ENCODE peak calls at places on chromosome 13, in nine cellular contexts. H is lung, Y is MCF 10A, S is A172, N is nephron progenitor cell, R is globus pallidus, E is tibial nerve, L is SHP77, A is HT1080. U is an unnamed sample.

GRCh38 chr13:75963318-75963717 is 327.2 kb downstream of the LMO7 start:
- DNase-seq in Y (no peak), S (no peak), L (peak), H (no peak), R (no peak), E (no peak), N (no peak), A (no peak), U (no peak)

GRCh38 chr13:98143157-98143553 is 261 bp downstream of the FARP1 start:
- DNase-seq in N (peak), H (no peak), S (no peak), A (no peak), E (no peak), Y (no peak), L (no peak), R (no peak), U (peak)

GRCh38 chr13:59111711-59112110 is 1052.0 kb downstream of the DIAPH3 start:
- DNase-seq in L (no peak), E (no peak), A (peak), R (peak), H (no peak), N (peak), Y (no peak), S (peak), U (no peak)

GRCh38 chr13:113901231-113901630 is 37.4 kb upstream of the GAS6 start:
- DNase-seq in L (no peak), A (no peak), Y (no peak), H (peak), N (no peak), E (no peak), S (no peak), R (no peak), U (no peak)

GRCh38 chr13:107322228-107322627 is 754.3 kb upstream of the ARGLU1 start:
- DNase-seq in R (no peak), H (no peak), N (no peak), L (no peak), Y (no peak), A (peak), S (no peak), E (no peak), U (no peak)

GRCh38 chr13:78679329-78679728 is 20.4 kb upstream of the OBI1 start:
- DNase-seq in E (no peak), H (no peak), L (no peak), R (no peak), S (no peak), Y (no peak), A (no peak), N (no peak), U (no peak)

GRCh38 chr13:32121316-32121715 is 89.7 kb downstream of the FRY start:
- DNase-seq in E (no peak), R (no peak), Y (no peak), L (no peak), N (no peak), A (no peak), S (no peak), H (no peak), U (no peak)

GRCh38 chr13:24038846-24039330 is 121.6 kb upstream of the SPATA13 start:
- DNase-seq in L (no peak), N (no peak), Y (no peak), R (peak), A (peak), H (peak), E (no peak), S (peak), U (peak)

GRCh38 chr13:77836423-77836822 is 82.2 kb downstream of the EDNRB start:
- DNase-seq in Y (no peak), H (no peak), N (no peak), S (no peak), E (no peak), L (no peak), A (no peak), R (no peak), U (no peak)

GRCh38 chr13:46134961-46135522 is 30.2 kb upstream of the CPB2 start:
- DNase-seq in S (no peak), A (peak), L (no peak), Y (peak), H (no peak), R (no peak), E (no peak), N (peak), U (no peak)

GRCh38 chr13:102825921-102826706 is 19.7 kb upstream of the ERCC5 start:
- DNase-seq in L (no peak), Y (peak), A (peak), H (no peak), N (no peak), R (no peak), E (no peak), S (peak), U (no peak)

GRCh38 chr13:19601749-19602725 is 31.4 kb upstream of the MPHOSPH8 start:
- DNase-seq in S (no peak), Y (peak), A (peak), R (no peak), H (no peak), L (peak), E (no peak), N (peak), U (peak)

GRCh38 chr13:25874064-25874737 is 177.6 kb downstream of the SHISA2 start:
- DNase-seq in E (no peak), H (no peak), N (no peak), L (no peak), A (no peak), Y (no peak), R (no peak), S (no peak), U (no peak)

GRCh38 chr13:74434782-74435181 is 300.6 kb upstream of the KLF12 start:
- DNase-seq in E (no peak), Y (no peak), N (no peak), H (no peak), A (no peak), R (no peak), L (no peak), S (no peak), U (no peak)

GRCh38 chr13:33072282-33072681 is 56.1 kb downstream of the KL start:
- DNase-seq in N (no peak), A (no peak), S (no peak), H (no peak), Y (no peak), L (no peak), R (peak), E (no peak), U (no peak)

GRCh38 chr13:76944457-76944856 is 3.9 kb upstream of the ACOD1 start:
- DNase-seq in S (peak), R (no peak), N (no peak), L (no peak), A (peak), E (peak), H (no peak), Y (peak), U (no peak)

GRCh38 chr13:49082653-49083536 is 107.2 kb downstream of the FNDC3A start:
- DNase-seq in S (no peak), E (no peak), L (no peak), A (peak), R (no peak), H (no peak), N (no peak), Y (peak), U (no peak)

GRCh38 chr13:98482476-98483444 is 94.1 kb downstream of the STK24 start:
- DNase-seq in N (no peak), S (no peak), R (peak), E (peak), A (peak), H (peak), Y (peak), L (no peak), U (no peak)

GRCh38 chr13:42549555-42549941 is 24.4 kb upstream of the TNFSF11 start:
- DNase-seq in H (no peak), R (no peak), Y (no peak), L (no peak), N (no peak), S (no peak), E (no peak), A (no peak), U (no peak)

GRCh38 chr13:72960541-72960940 is 98.3 kb upstream of the KLF5 start:
- DNase-seq in H (no peak), A (no peak), E (no peak), S (no peak), R (no peak), Y (no peak), L (no peak), N (no peak), U (no peak)

GRCh38 chr13:77002590-77003190 is 10.8 kb downstream of the CLN5 start:
- DNase-seq in E (no peak), R (no peak), S (peak), A (peak), Y (peak), H (no peak), N (no peak), L (peak), U (no peak)

GRCh38 chr13:24675806-24676570 is 4.2 kb upstream of the ATP12A start:
- DNase-seq in A (no peak), L (no peak), Y (no peak), E (no peak), N (no peak), R (no peak), S (no peak), H (no peak), U (no peak)

GRCh38 chr13:33872005-33872351 is 54.0 kb downstream of the RFC3 start:
- DNase-seq in R (no peak), S (no peak), E (no peak), N (no peak), Y (no peak), H (no peak), A (no peak), L (no peak), U (no peak)

GRCh38 chr13:29908411-29908810 is 58.0 kb upstream of the UBL3 start:
- DNase-seq in E (peak), R (no peak), H (no peak), S (peak), A (peak), L (no peak), Y (peak), N (no peak), U (no peak)

GRCh38 chr13:31846984-31847752 is 107.8 kb downstream of the RXFP2 start:
- DNase-seq in S (no peak), Y (peak), N (no peak), E (no peak), A (no peak), H (no peak), L (no peak), R (no peak), U (no peak)

GRCh38 chr13:70170689-70171088 is 62.4 kb upstream of the KLHL1 start:
- DNase-seq in N (no peak), A (no peak), H (no peak), E (no peak), Y (no peak), S (no peak), L (no peak), R (no peak), U (no peak)

GRCh38 chr13:91133941-91134772 is 213.3 kb upstream of the MIR17HG start:
- DNase-seq in A (peak), H (no peak), S (peak), L (peak), E (peak), N (peak), Y (peak), R (peak), U (peak)

GRCh38 chr13:34722931-34723330 is 219.1 kb upstream of the NBEA start:
- DNase-seq in N (no peak), A (no peak), R (no peak), H (no peak), L (no peak), S (no peak), Y (no peak), E (no peak), U (no peak)

GRCh38 chr13:99572921-99573320 is 71.6 kb downstream of the TM9SF2 start:
- DNase-seq in S (no peak), E (no peak), Y (no peak), R (no peak), A (no peak), H (no peak), L (no peak), N (no peak), U (no peak)

GRCh38 chr13:60043262-60043661 is 120.5 kb downstream of the DIAPH3 start:
- DNase-seq in S (no peak), N (no peak), L (no peak), A (no peak), E (no peak), R (no peak), Y (no peak), H (no peak), U (no peak)

GRCh38 chr13:112616586-112617381 is 28.8 kb upstream of the TUBGCP3 start:
- DNase-seq in Y (peak), E (no peak), H (no peak), N (peak), R (peak), S (peak), L (peak), A (peak), U (peak)

GRCh38 chr13:33279898-33280549 is 5.5 kb downstream of the STARD13 start:
- DNase-seq in L (no peak), A (peak), Y (peak), H (no peak), N (no peak), E (no peak), S (peak), R (no peak), U (no peak)

GRCh38 chr13:46165485-46166220 is 16.3 kb downstream of the LCP1 start:
- DNase-seq in N (no peak), L (no peak), R (no peak), E (no peak), A (peak), S (peak), H (no peak), Y (no peak), U (no peak)

GRCh38 chr13:86830046-86830445 is 841.1 kb upstream of the SLITRK5 start:
- DNase-seq in R (no peak), Y (peak), L (no peak), A (no peak), H (no peak), S (no peak), E (no peak), N (no peak), U (no peak)

GRCh38 chr13:29684441-29684840 is 89.0 kb upstream of the SLC7A1 start:
- DNase-seq in L (no peak), R (no peak), Y (no peak), N (no peak), E (no peak), A (peak), H (no peak), S (peak), U (no peak)

GRCh38 chr13:36193151-36193855 is 21.1 kb downstream of the SOHLH2 start:
- DNase-seq in A (peak), E (no peak), Y (peak), R (no peak), H (no peak), L (no peak), N (no peak), S (peak), U (no peak)

GRCh38 chr13:35818577-35819165 is 312.5 kb downstream of the DCLK1 start:
- DNase-seq in S (peak), L (no peak), R (peak), N (no peak), A (peak), Y (peak), E (no peak), H (no peak), U (no peak)

GRCh38 chr13:67052550-67053237 is 177.4 kb downstream of the PCDH9 start:
- DNase-seq in Y (no peak), S (no peak), R (no peak), E (no peak), H (no peak), N (no peak), L (no peak), A (no peak), U (no peak)

GRCh38 chr13:45082964-45083363 is 37.3 kb upstream of the GTF2F2 start:
- DNase-seq in S (peak), N (no peak), L (no peak), H (no peak), E (no peak), Y (peak), A (no peak), R (no peak), U (no peak)